ENCODE peak calls at places on chromosome 3, in ten cellular contexts. H, X, G, T, D, S, Q, J, N and Z are unnamed samples.

GRCh38 chr3:4750306-4751056 is 228.8 kb upstream of the BHLHE40 start:
- DNase-seq in H (peak; percentile 21), X (peak; percentile 17), G (no peak), T (no peak), D (no peak), S (no peak), Q (no peak), J (peak; percentile 86), N (no peak), Z (peak; percentile 70)

GRCh38 chr3:55089211-55089610 is 161.4 kb upstream of the LRTM1 start:
- DNase-seq in H (no peak), X (peak; percentile 47), G (no peak), T (no peak), D (no peak), S (no peak), Q (no peak), J (no peak), N (no peak), Z (no peak)

GRCh38 chr3:186502942-186503712 is 41.1 kb downstream of the CRYGS start:
- DNase-seq in H (no peak), X (no peak), G (no peak), T (no peak), D (no peak), S (no peak), Q (no peak), J (no peak), N (no peak), Z (no peak)

GRCh38 chr3:100761211-100761921 is 52.1 kb downstream of the TFG start:
- DNase-seq in H (peak; percentile 5), X (no peak), G (no peak), T (no peak), D (no peak), S (peak; percentile 3), Q (no peak), J (no peak), N (peak; percentile 21), Z (no peak)

GRCh38 chr3:153640689-153641308 is 478.8 kb downstream of the RAP2B start:
- DNase-seq in H (no peak), X (no peak), G (no peak), T (no peak), D (no peak), S (no peak), Q (no peak), J (no peak), N (no peak), Z (no peak)

GRCh38 chr3:77620009-77620408 is 580.1 kb downstream of the ROBO2 start:
- DNase-seq in H (no peak), X (peak; percentile 25), G (no peak), T (no peak), D (no peak), S (no peak), Q (no peak), J (no peak), N (no peak), Z (no peak)

GRCh38 chr3:156605686-156606605 is 51.0 kb upstream of the SSR3 start:
- DNase-seq in H (peak; percentile 90), X (peak; percentile 78), G (peak; percentile 16), T (peak; percentile 8), D (no peak), S (peak; percentile 39), Q (no peak), J (peak; percentile 28), N (no peak), Z (peak; percentile 76)

GRCh38 chr3:62553811-62554210 is 180.5 kb upstream of the FEZF2 start:
- DNase-seq in H (peak; percentile 14), X (no peak), G (no peak), T (no peak), D (no peak), S (no peak), Q (no peak), J (no peak), N (no peak), Z (no peak)

GRCh38 chr3:178203152-178203551 is 333.1 kb upstream of the KCNMB2 start:
- DNase-seq in H (no peak), X (peak; percentile 52), G (no peak), T (no peak), D (no peak), S (no peak), Q (no peak), J (no peak), N (no peak), Z (no peak)

GRCh38 chr3:172355836-172356235 is 92.4 kb downstream of the GHSR start:
- DNase-seq in H (peak; percentile 6), X (peak; percentile 77), G (peak; percentile 42), T (no peak), D (no peak), S (no peak), Q (no peak), J (peak; percentile 51), N (peak; percentile 28), Z (peak; percentile 32)

GRCh38 chr3:61387817-61388216 is 136.6 kb upstream of the FHIT start:
- DNase-seq in H (no peak), X (no peak), G (peak; percentile 9), T (no peak), D (no peak), S (no peak), Q (no peak), J (no peak), N (no peak), Z (no peak)

GRCh38 chr3:171841620-171842000 is 1.5 kb upstream of the TMEM212 start:
- DNase-seq in H (no peak), X (peak; percentile 48), G (peak; percentile 74), T (no peak), D (no peak), S (no peak), Q (no peak), J (no peak), N (no peak), Z (no peak)

GRCh38 chr3:72655758-72656157 is 192.5 kb downstream of the SHQ1 start:
- DNase-seq in H (no peak), X (no peak), G (no peak), T (no peak), D (no peak), S (no peak), Q (no peak), J (no peak), N (no peak), Z (no peak)

GRCh38 chr3:134423153-134423552 is 48.9 kb upstream of the AMOTL2 start:
- DNase-seq in H (no peak), X (peak; percentile 84), G (no peak), T (no peak), D (no peak), S (peak; percentile 25), Q (no peak), J (no peak), N (no peak), Z (no peak)

GRCh38 chr3:148772835-148773234 is 54.8 kb upstream of the CPB1 start:
- DNase-seq in H (no peak), X (no peak), G (no peak), T (no peak), D (no peak), S (no peak), Q (no peak), J (no peak), N (no peak), Z (no peak)

GRCh38 chr3:36405193-36405592 is 24.9 kb downstream of the STAC start:
- DNase-seq in H (no peak), X (no peak), G (no peak), T (no peak), D (no peak), S (no peak), Q (no peak), J (no peak), N (no peak), Z (no peak)

GRCh38 chr3:160126761-160127160 is 98.5 kb upstream of the C3orf80 start:
- DNase-seq in H (no peak), X (no peak), G (no peak), T (no peak), D (no peak), S (no peak), Q (no peak), J (no peak), N (no peak), Z (no peak)

GRCh38 chr3:128379768-128380167 is 86.9 kb downstream of the DNAJB8 start:
- DNase-seq in H (no peak), X (no peak), G (no peak), T (no peak), D (no peak), S (no peak), Q (no peak), J (no peak), N (no peak), Z (no peak)

GRCh38 chr3:49163609-49164008 is 2.5 kb downstream of the CCDC71 start:
- DNase-seq in H (no peak), X (no peak), G (no peak), T (no peak), D (no peak), S (no peak), Q (no peak), J (no peak), N (no peak), Z (no peak)

GRCh38 chr3:136938334-136938733 is 19.4 kb upstream of the IL20RB start:
- DNase-seq in H (no peak), X (peak; percentile 85), G (peak; percentile 31), T (no peak), D (no peak), S (no peak), Q (no peak), J (no peak), N (no peak), Z (no peak)

GRCh38 chr3:179949869-179950268 is 86.9 kb downstream of the PEX5L start:
- DNase-seq in H (no peak), X (no peak), G (no peak), T (no peak), D (no peak), S (no peak), Q (no peak), J (no peak), N (no peak), Z (no peak)

GRCh38 chr3:60743631-60744164 is 507.6 kb downstream of the FHIT start:
- DNase-seq in H (no peak), X (no peak), G (no peak), T (peak; percentile 2), D (no peak), S (peak; percentile 7), Q (no peak), J (no peak), N (no peak), Z (no peak)

GRCh38 chr3:125212509-125213372 is at the start of gene SLC12A8:
- DNase-seq in H (peak; percentile 7), X (no peak), G (no peak), T (peak; percentile 22), D (no peak), S (peak; percentile 69), Q (no peak), J (no peak), N (no peak), Z (no peak)

GRCh38 chr3:53250453-53250852 is 5.4 kb downstream of the TKT start:
- DNase-seq in H (no peak), X (peak; percentile 37), G (no peak), T (no peak), D (no peak), S (no peak), Q (no peak), J (no peak), N (no peak), Z (no peak)

GRCh38 chr3:143084856-143085731 is 34.5 kb upstream of the CHST2 start:
- DNase-seq in H (peak; percentile 40), X (peak; percentile 31), G (peak; percentile 74), T (peak; percentile 22), D (no peak), S (no peak), Q (no peak), J (no peak), N (peak; percentile 33), Z (no peak)

GRCh38 chr3:197376020-197376419 is 77.6 kb upstream of the DLG1 start:
- DNase-seq in H (no peak), X (no peak), G (peak; percentile 21), T (no peak), D (no peak), S (no peak), Q (no peak), J (no peak), N (no peak), Z (no peak)

GRCh38 chr3:36763850-36764703 is at the start of gene DCLK3:
- DNase-seq in H (no peak), X (no peak), G (no peak), T (no peak), D (no peak), S (peak; percentile 84), Q (no peak), J (no peak), N (no peak), Z (no peak)

GRCh38 chr3:194275231-194275671 is 75.9 kb downstream of the CPN2 start:
- DNase-seq in H (no peak), X (peak; percentile 37), G (no peak), T (no peak), D (no peak), S (no peak), Q (no peak), J (peak; percentile 18), N (peak; percentile 19), Z (peak; percentile 40)